ENCODE peak calls at places on chromosome 5, in eight cellular contexts. One of them, this sample, is unnamed.
A peak's percentile ranks its signal among the peaks of the same experiment; 100 is the strongest.

GRCh38 chr5:67577424-67577823 is 380.8 kb upstream of the CD180 start:
- DNase-seq in A549: no peak
- DNase-seq in GM13976: no peak
- DNase-seq in HFFc6: no peak
- DNase-seq in fibroblast of the aortic adventitia: peak; percentile 13
- DNase-seq in ovary: no peak
- DNase-seq in chondrocyte: no peak
- DNase-seq in HepG2: no peak
- DNase-seq in this sample: no peak

GRCh38 chr5:116042375-116042774 is 10.1 kb downstream of the ARL14EPL start:
- DNase-seq in HFFc6: no peak
- DNase-seq in HepG2: no peak
- DNase-seq in GM13976: no peak
- DNase-seq in fibroblast of the aortic adventitia: no peak
- DNase-seq in ovary: no peak
- DNase-seq in chondrocyte: no peak
- DNase-seq in A549: no peak
- DNase-seq in this sample: no peak

GRCh38 chr5:168727547-168728120 is 148.5 kb upstream of the PANK3 start:
- DNase-seq in ovary: no peak
- DNase-seq in fibroblast of the aortic adventitia: no peak
- DNase-seq in HFFc6: no peak
- DNase-seq in A549: no peak
- DNase-seq in GM13976: no peak
- DNase-seq in chondrocyte: no peak
- DNase-seq in HepG2: no peak
- DNase-seq in this sample: no peak

GRCh38 chr5:108743344-108743743 is 4.4 kb upstream of the FER start:
- DNase-seq in A549: no peak
- DNase-seq in ovary: no peak
- DNase-seq in fibroblast of the aortic adventitia: peak; percentile 81
- DNase-seq in HFFc6: no peak
- DNase-seq in GM13976: no peak
- DNase-seq in chondrocyte: no peak
- DNase-seq in HepG2: no peak
- DNase-seq in this sample: no peak

GRCh38 chr5:56481147-56481997 is 248.2 kb upstream of the ANKRD55 start:
- DNase-seq in A549: no peak
- DNase-seq in GM13976: peak; percentile 64
- DNase-seq in HFFc6: no peak
- DNase-seq in ovary: peak; percentile 62
- DNase-seq in chondrocyte: no peak
- DNase-seq in HepG2: peak; percentile 35
- DNase-seq in fibroblast of the aortic adventitia: peak; percentile 30
- DNase-seq in this sample: no peak

GRCh38 chr5:121968910-121969607 is 7.3 kb downstream of the SRFBP1 start:
- DNase-seq in GM13976: no peak
- DNase-seq in fibroblast of the aortic adventitia: peak; percentile 99
- DNase-seq in HFFc6: peak; percentile 99
- DNase-seq in ovary: no peak
- DNase-seq in A549: peak; percentile 73
- DNase-seq in HepG2: no peak
- DNase-seq in chondrocyte: no peak
- DNase-seq in this sample: peak; percentile 94

GRCh38 chr5:155651-156410 is 35.5 kb upstream of the LRRC14B start:
- DNase-seq in A549: no peak
- DNase-seq in HFFc6: no peak
- DNase-seq in ovary: no peak
- DNase-seq in fibroblast of the aortic adventitia: no peak
- DNase-seq in GM13976: no peak
- DNase-seq in chondrocyte: peak; percentile 86
- DNase-seq in HepG2: no peak
- DNase-seq in this sample: no peak

GRCh38 chr5:102681403-102681983 is 73.6 kb upstream of the PAM start:
- DNase-seq in A549: peak; percentile 61
- DNase-seq in fibroblast of the aortic adventitia: peak; percentile 81
- DNase-seq in HepG2: peak; percentile 46
- DNase-seq in HFFc6: peak; percentile 68
- DNase-seq in chondrocyte: no peak
- DNase-seq in GM13976: peak; percentile 59
- DNase-seq in ovary: peak; percentile 48
- DNase-seq in this sample: no peak

GRCh38 chr5:132808448-132808847 is 4.7 kb upstream of the SOWAHA start:
- DNase-seq in ovary: no peak
- DNase-seq in HepG2: peak; percentile 65
- DNase-seq in chondrocyte: no peak
- DNase-seq in HFFc6: no peak
- DNase-seq in A549: no peak
- DNase-seq in GM13976: no peak
- DNase-seq in fibroblast of the aortic adventitia: no peak
- DNase-seq in this sample: no peak

GRCh38 chr5:54679686-54680085 is 162.1 kb downstream of the SNX18 start:
- DNase-seq in ovary: no peak
- DNase-seq in fibroblast of the aortic adventitia: no peak
- DNase-seq in GM13976: no peak
- DNase-seq in HFFc6: no peak
- DNase-seq in A549: no peak
- DNase-seq in HepG2: no peak
- DNase-seq in chondrocyte: no peak
- DNase-seq in this sample: no peak

GRCh38 chr5:111774525-111774924 is 17.5 kb upstream of the NREP start:
- DNase-seq in ovary: no peak
- DNase-seq in fibroblast of the aortic adventitia: peak; percentile 61
- DNase-seq in HFFc6: no peak
- DNase-seq in GM13976: no peak
- DNase-seq in chondrocyte: no peak
- DNase-seq in HepG2: no peak
- DNase-seq in A549: no peak
- DNase-seq in this sample: no peak

GRCh38 chr5:133428072-133428660 is 184.2 kb downstream of the FSTL4 start:
- DNase-seq in HepG2: no peak
- DNase-seq in HFFc6: no peak
- DNase-seq in A549: no peak
- DNase-seq in chondrocyte: no peak
- DNase-seq in ovary: no peak
- DNase-seq in GM13976: no peak
- DNase-seq in fibroblast of the aortic adventitia: no peak
- DNase-seq in this sample: no peak

GRCh38 chr5:83583859-83584258 is 112.3 kb downstream of the VCAN start:
- DNase-seq in GM13976: no peak
- DNase-seq in A549: no peak
- DNase-seq in HepG2: no peak
- DNase-seq in chondrocyte: no peak
- DNase-seq in fibroblast of the aortic adventitia: peak; percentile 75
- DNase-seq in ovary: no peak
- DNase-seq in HFFc6: peak; percentile 5
- DNase-seq in this sample: peak; percentile 45

GRCh38 chr5:77620404-77620803 is 18.1 kb downstream of the OTP start:
- DNase-seq in ovary: no peak
- DNase-seq in fibroblast of the aortic adventitia: no peak
- DNase-seq in HFFc6: no peak
- DNase-seq in chondrocyte: no peak
- DNase-seq in HepG2: peak; percentile 14
- DNase-seq in A549: peak; percentile 23
- DNase-seq in GM13976: no peak
- DNase-seq in this sample: no peak

GRCh38 chr5:57488308-57488955 is 5.8 kb upstream of the ACTBL2 start:
- DNase-seq in ovary: no peak
- DNase-seq in HepG2: no peak
- DNase-seq in chondrocyte: no peak
- DNase-seq in fibroblast of the aortic adventitia: peak; percentile 70
- DNase-seq in A549: no peak
- DNase-seq in HFFc6: peak; percentile 50
- DNase-seq in GM13976: no peak
- DNase-seq in this sample: no peak

GRCh38 chr5:58666598-58667595 is 84.0 kb downstream of the RAB3C start:
- DNase-seq in GM13976: no peak
- DNase-seq in HepG2: no peak
- DNase-seq in HFFc6: no peak
- DNase-seq in fibroblast of the aortic adventitia: no peak
- DNase-seq in chondrocyte: no peak
- DNase-seq in ovary: peak; percentile 84
- DNase-seq in A549: no peak
- DNase-seq in this sample: no peak

GRCh38 chr5:1641041-1641440 is 117.3 kb upstream of the LPCAT1 start:
- DNase-seq in fibroblast of the aortic adventitia: no peak
- DNase-seq in A549: no peak
- DNase-seq in HFFc6: no peak
- DNase-seq in GM13976: no peak
- DNase-seq in HepG2: no peak
- DNase-seq in chondrocyte: no peak
- DNase-seq in ovary: no peak
- DNase-seq in this sample: no peak

GRCh38 chr5:173730610-173731302 is 114.3 kb upstream of the BOD1 start:
- DNase-seq in chondrocyte: no peak
- DNase-seq in HepG2: no peak
- DNase-seq in HFFc6: no peak
- DNase-seq in ovary: no peak
- DNase-seq in fibroblast of the aortic adventitia: no peak
- DNase-seq in GM13976: no peak
- DNase-seq in A549: no peak
- DNase-seq in this sample: no peak

GRCh38 chr5:148585988-148586387 is 68.3 kb downstream of the HTR4 start:
- DNase-seq in HepG2: no peak
- DNase-seq in fibroblast of the aortic adventitia: peak; percentile 2
- DNase-seq in GM13976: no peak
- DNase-seq in ovary: no peak
- DNase-seq in HFFc6: no peak
- DNase-seq in chondrocyte: no peak
- DNase-seq in A549: no peak
- DNase-seq in this sample: no peak
- TF ChIP-seq CTCF in HepG2: no peak
- TF ChIP-seq CTCF in fibroblast of the aortic adventitia: peak; percentile 22
- TF ChIP-seq CTCF in GM13976: no peak
- TF ChIP-seq CTCF in ovary: no peak
- TF ChIP-seq CTCF in HFFc6: no peak
- TF ChIP-seq CTCF in chondrocyte: no peak
- TF ChIP-seq CTCF in A549: no peak
- TF ChIP-seq CTCF in this sample: no peak

DNA sequence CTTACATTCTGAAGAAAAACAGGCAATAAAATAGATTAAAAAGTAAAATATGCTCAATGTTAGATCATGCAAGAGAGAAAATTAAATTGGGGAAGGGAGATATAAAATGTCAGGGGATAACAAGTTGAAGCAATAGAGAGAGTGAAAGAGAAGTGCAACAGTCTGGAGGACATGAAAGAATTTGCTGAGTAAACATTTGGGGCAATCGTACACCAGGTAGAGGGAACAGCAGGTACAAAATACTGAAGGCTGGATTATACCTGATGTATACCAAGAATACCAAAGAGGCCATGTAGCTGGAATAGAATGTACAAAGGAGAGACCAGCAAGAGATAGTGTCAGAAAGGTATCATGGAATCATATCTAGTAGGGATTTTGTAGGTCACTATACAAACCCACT is 300.8 kb downstream of the DNAH5 start:
- DNase-seq in chondrocyte: no peak
- DNase-seq in HepG2: no peak
- DNase-seq in A549: no peak
- DNase-seq in HFFc6: no peak
- DNase-seq in fibroblast of the aortic adventitia: no peak
- DNase-seq in ovary: no peak
- DNase-seq in GM13976: no peak
- DNase-seq in this sample: no peak
- TF ChIP-seq CTCF in chondrocyte: no peak
- TF ChIP-seq CTCF in HepG2: no peak
- TF ChIP-seq CTCF in A549: no peak
- TF ChIP-seq CTCF in HFFc6: no peak
- TF ChIP-seq CTCF in fibroblast of the aortic adventitia: no peak
- TF ChIP-seq CTCF in ovary: no peak
- TF ChIP-seq CTCF in GM13976: no peak
- TF ChIP-seq CTCF in this sample: no peak

GRCh38 chr5:16712178-16712577 is 95.4 kb upstream of the RETREG1 start:
- DNase-seq in GM13976: no peak
- DNase-seq in HFFc6: no peak
- DNase-seq in fibroblast of the aortic adventitia: no peak
- DNase-seq in HepG2: no peak
- DNase-seq in ovary: no peak
- DNase-seq in chondrocyte: no peak
- DNase-seq in A549: no peak
- DNase-seq in this sample: no peak

GRCh38 chr5:16709691-16710420 is 93.1 kb upstream of the RETREG1 start:
- DNase-seq in fibroblast of the aortic adventitia: no peak
- DNase-seq in HFFc6: peak; percentile 14
- DNase-seq in GM13976: no peak
- DNase-seq in chondrocyte: no peak
- DNase-seq in A549: no peak
- DNase-seq in HepG2: no peak
- DNase-seq in ovary: no peak
- DNase-seq in this sample: no peak

GRCh38 chr5:16712600-16712999 is 95.8 kb upstream of the RETREG1 start:
- DNase-seq in ovary: no peak
- DNase-seq in GM13976: no peak
- DNase-seq in A549: no peak
- DNase-seq in HFFc6: no peak
- DNase-seq in fibroblast of the aortic adventitia: peak; percentile 32
- DNase-seq in chondrocyte: no peak
- DNase-seq in HepG2: no peak
- DNase-seq in this sample: peak; percentile 31

GRCh38 chr5:16707869-16708192 is 91.0 kb upstream of the RETREG1 start:
- DNase-seq in HFFc6: no peak
- DNase-seq in fibroblast of the aortic adventitia: no peak
- DNase-seq in HepG2: no peak
- DNase-seq in GM13976: no peak
- DNase-seq in A549: no peak
- DNase-seq in chondrocyte: no peak
- DNase-seq in ovary: no peak
- DNase-seq in this sample: no peak

DNA sequence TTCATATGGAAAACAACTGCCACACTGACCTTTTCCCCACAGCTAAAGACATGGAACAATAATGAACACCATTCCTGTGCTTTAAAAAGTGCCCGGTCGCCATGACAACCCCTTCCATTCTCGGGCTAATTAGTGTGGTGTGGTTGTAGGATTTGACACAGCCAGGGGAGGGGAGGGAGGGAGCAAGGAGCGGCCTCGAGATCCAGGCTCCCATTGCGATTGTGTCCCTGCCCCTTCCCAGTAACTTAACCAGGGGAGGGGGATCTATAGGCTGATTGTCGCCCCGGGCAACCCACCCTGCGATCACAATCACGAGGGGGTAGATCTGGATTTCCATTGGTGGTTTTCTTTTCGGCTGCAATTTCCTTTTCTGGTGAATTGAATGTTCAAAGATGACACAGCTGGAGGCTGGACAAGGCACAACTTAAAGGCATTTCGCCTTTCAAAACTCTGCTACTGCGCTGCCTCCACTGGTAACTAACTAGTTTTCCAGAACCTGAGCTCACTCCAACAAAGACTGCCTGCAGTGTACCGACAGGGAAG is 96.7 kb upstream of the RETREG1 start:
- DNase-seq in GM13976: no peak
- DNase-seq in fibroblast of the aortic adventitia: peak; percentile 67
- DNase-seq in ovary: no peak
- DNase-seq in A549: no peak
- DNase-seq in HepG2: no peak
- DNase-seq in HFFc6: no peak
- DNase-seq in chondrocyte: no peak
- DNase-seq in this sample: no peak
- TF ChIP-seq CTCF in GM13976: no peak
- TF ChIP-seq CTCF in fibroblast of the aortic adventitia: no peak
- TF ChIP-seq CTCF in ovary: no peak
- TF ChIP-seq CTCF in A549: no peak
- TF ChIP-seq CTCF in HepG2: no peak
- TF ChIP-seq CTCF in HFFc6: no peak
- TF ChIP-seq CTCF in chondrocyte: no peak
- TF ChIP-seq CTCF in this sample: no peak

GRCh38 chr5:41637869-41638268 is 127.5 kb upstream of the PLCXD3 start:
- DNase-seq in GM13976: no peak
- DNase-seq in A549: peak; percentile 3
- DNase-seq in HFFc6: no peak
- DNase-seq in fibroblast of the aortic adventitia: no peak
- DNase-seq in ovary: no peak
- DNase-seq in chondrocyte: no peak
- DNase-seq in HepG2: no peak
- DNase-seq in this sample: no peak
- TF ChIP-seq CTCF in GM13976: no peak
- TF ChIP-seq CTCF in A549: no peak
- TF ChIP-seq CTCF in HFFc6: peak; percentile 70
- TF ChIP-seq CTCF in fibroblast of the aortic adventitia: no peak
- TF ChIP-seq CTCF in ovary: no peak
- TF ChIP-seq CTCF in chondrocyte: peak; percentile 42
- TF ChIP-seq CTCF in HepG2: no peak
- TF ChIP-seq CTCF in this sample: peak; percentile 20